ENCODE peak calls at places on chromosomes 1 and 21, in seven cellular contexts. N is SJSA1; X is HCT116; G is mammary epithelial cell; L is CD4-positive, CD25-positive, alpha-beta regulatory T cell; M is sigmoid colon; B is ascending aorta. R is an unnamed sample.

GRCh38 chr1:156378557-156378956 is 9.5 kb downstream of the RHBG start:
- DNase-seq in B (no peak), L (no peak), N (no peak), M (no peak), X (no peak), G (no peak), R (no peak)

GRCh38 chr1:214720561-214720960 is 117.6 kb downstream of the CENPF start:
- DNase-seq in M (no peak), X (no peak), L (no peak), G (no peak), B (no peak), N (no peak), R (no peak)

GRCh38 chr1:153610334-153611023 is 2.5 kb downstream of the S100A16 start:
- DNase-seq in M (no peak), B (no peak), L (no peak), N (no peak), X (no peak), G (peak; percentile 82), R (no peak)

GRCh38 chr1:60427194-60427593 is 353.6 kb upstream of the C1orf87 start:
- DNase-seq in M (no peak), X (no peak), B (no peak), G (no peak), N (no peak), L (no peak), R (no peak)

GRCh38 chr1:59743324-59744108 is 71.2 kb upstream of the HOOK1 start:
- DNase-seq in N (peak; percentile 38), X (no peak), L (no peak), M (no peak), G (no peak), B (no peak), R (no peak)

GRCh38 chr1:9753121-9753531 is 70.6 kb downstream of the CLSTN1 start:
- DNase-seq in N (no peak), B (peak; percentile 76), X (no peak), G (peak; percentile 66), L (no peak), M (no peak), R (no peak)

GRCh38 chr21:17580319-17580718 is 32.4 kb downstream of the BTG3 start:
- DNase-seq in N (no peak), X (no peak), M (no peak), L (no peak), G (no peak), B (no peak), R (no peak)

GRCh38 chr1:37734629-37735591 is 30.0 kb downstream of the EPHA10 start:
- DNase-seq in B (no peak), X (no peak), N (no peak), L (no peak), G (no peak), M (no peak), R (no peak)

GRCh38 chr1:91929246-91929645 is 20.0 kb upstream of the BRDT start:
- DNase-seq in B (no peak), L (no peak), G (no peak), N (no peak), M (no peak), X (no peak), R (no peak)

GRCh38 chr1:62912028-62912638 is 128.2 kb downstream of the ATG4C start:
- DNase-seq in X (no peak), G (peak; percentile 9), B (no peak), M (no peak), N (no peak), L (no peak), R (no peak)

GRCh38 chr1:5430136-5430535 is 562.1 kb downstream of the NPHP4 start:
- DNase-seq in N (no peak), G (no peak), M (no peak), B (no peak), L (no peak), X (no peak), R (no peak)

GRCh38 chr1:5428391-5428790 is 563.8 kb downstream of the NPHP4 start:
- DNase-seq in L (no peak), N (no peak), X (no peak), G (no peak), M (no peak), B (no peak), R (no peak)

GRCh38 chr1:5436808-5437207 is 555.4 kb downstream of the NPHP4 start:
- DNase-seq in N (no peak), B (no peak), G (no peak), X (no peak), L (no peak), M (no peak), R (no peak)

GRCh38 chr1:5430911-5431310 is 561.3 kb downstream of the NPHP4 start:
- DNase-seq in B (no peak), N (no peak), M (no peak), L (no peak), X (no peak), G (no peak), R (no peak)

DNA sequence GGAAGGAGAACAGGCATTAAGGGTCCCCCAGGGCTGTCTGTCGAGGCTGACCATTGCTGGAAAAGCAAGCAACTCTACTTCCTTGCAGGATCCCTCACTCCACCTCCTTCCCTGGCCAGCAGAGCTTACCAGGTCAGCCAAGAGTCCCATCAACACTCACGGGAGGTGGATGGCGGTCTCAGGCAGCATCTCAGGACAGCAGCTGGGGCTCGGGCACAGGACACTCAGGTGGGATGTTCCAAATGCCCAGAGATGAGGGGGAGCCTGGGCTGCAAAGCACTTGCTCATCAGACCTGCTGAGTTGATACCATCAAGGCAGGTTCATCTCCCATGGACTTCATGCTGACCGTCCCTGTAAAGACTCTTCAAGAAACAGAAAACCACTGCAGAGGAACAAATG is 559.8 kb downstream of the NPHP4 start:
- DNase-seq in G (no peak), B (no peak), L (no peak), N (no peak), X (no peak), M (no peak), R (no peak)
- H3K9me3 ChIP-seq in G (peaks cover 12% of the 10 kb centered on the region), B (no peaks in the 10 kb centered on the region), L (no peaks in the 10 kb centered on the region), N (peaks cover 13% of the 10 kb centered on the region), X (no peaks in the 10 kb centered on the region), M (no peaks in the 10 kb centered on the region), R (peaks cover 2% of the 10 kb centered on the region)

GRCh38 chr1:152411846-152412245 is 2.2 kb downstream of the CRNN start:
- DNase-seq in N (no peak), G (no peak), M (no peak), B (no peak), L (no peak), X (no peak), R (no peak)

GRCh38 chr1:152410028-152410427 is 4.0 kb downstream of the CRNN start:
- DNase-seq in M (no peak), L (no peak), X (no peak), N (no peak), G (no peak), B (no peak), R (no peak)

GRCh38 chr1:152408664-152409063 is 5.4 kb downstream of the CRNN start:
- DNase-seq in L (no peak), G (no peak), X (no peak), B (no peak), M (no peak), N (no peak), R (no peak)

GRCh38 chr1:152410599-152410998 is 3.5 kb downstream of the CRNN start:
- DNase-seq in N (peak; percentile 92), X (no peak), B (no peak), L (no peak), G (no peak), M (no peak), R (no peak)

GRCh38 chr1:152411144-152411543 is 2.9 kb downstream of the CRNN start:
- DNase-seq in L (no peak), G (no peak), N (no peak), X (no peak), M (peak; percentile 73), B (no peak), R (no peak)
- H3K9me3 ChIP-seq in L (no peaks in the 10 kb centered on the region), G (no peaks in the 10 kb centered on the region), N (no peaks in the 10 kb centered on the region), X (no peaks in the 10 kb centered on the region), M (no peaks in the 10 kb centered on the region), B (no peaks in the 10 kb centered on the region), R (no peaks in the 10 kb centered on the region)

GRCh38 chr1:197080323-197080722 is 13.3 kb upstream of the F13B start:
- DNase-seq in N (no peak), L (no peak), X (no peak), B (no peak), G (no peak), M (no peak), R (no peak)
- H3K9me3 ChIP-seq in N (peaks cover 10% of the 10 kb centered on the region), L (peaks cover 20% of the 10 kb centered on the region), X (no peaks in the 10 kb centered on the region), B (no peaks in the 10 kb centered on the region), G (peaks cover 6% of the 10 kb centered on the region), M (peaks cover 3% of the 10 kb centered on the region), R (no peaks in the 10 kb centered on the region)

DNA sequence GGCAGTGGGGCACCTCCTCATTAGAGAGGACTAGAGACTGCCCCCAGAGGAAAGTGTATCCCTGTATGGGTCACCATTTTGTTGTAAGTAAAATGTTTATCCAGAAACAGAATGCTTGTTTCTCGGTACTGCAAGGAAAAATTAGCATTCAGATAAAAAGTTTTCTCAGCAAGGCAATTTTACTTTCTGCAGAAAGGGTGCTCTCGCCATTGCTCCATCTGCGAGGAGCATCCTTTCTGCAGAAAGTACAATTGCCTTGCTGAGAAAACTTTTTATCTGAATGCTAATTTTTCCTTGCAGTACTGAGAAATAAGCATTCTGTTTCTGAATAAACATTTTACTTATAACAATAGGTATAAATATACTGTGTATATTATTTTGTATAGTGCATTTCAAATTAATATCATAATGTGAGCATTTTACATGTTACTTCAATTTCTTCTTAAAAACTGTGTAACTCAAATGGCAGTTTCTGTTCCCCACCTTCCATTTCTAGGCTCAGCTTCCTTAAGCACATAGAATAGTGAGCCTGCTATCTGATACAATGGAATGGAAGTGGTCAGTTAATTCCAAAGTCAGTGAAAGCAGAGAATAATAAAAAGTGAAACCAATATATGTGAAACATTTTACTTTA is 76.5 kb upstream of the DESI2 start:
- DNase-seq in L (no peak), B (no peak), X (no peak), N (no peak), G (no peak), M (no peak), R (no peak)
- H3K9me3 ChIP-seq in L (peaks cover 51% of the 10 kb centered on the region), B (peaks cover 46% of the 10 kb centered on the region), X (peaks cover 27% of the 10 kb centered on the region), N (peaks cover 26% of the 10 kb centered on the region), G (peaks cover 33% of the 10 kb centered on the region), M (peaks cover 34% of the 10 kb centered on the region), R (peaks cover 5% of the 10 kb centered on the region)

DNA sequence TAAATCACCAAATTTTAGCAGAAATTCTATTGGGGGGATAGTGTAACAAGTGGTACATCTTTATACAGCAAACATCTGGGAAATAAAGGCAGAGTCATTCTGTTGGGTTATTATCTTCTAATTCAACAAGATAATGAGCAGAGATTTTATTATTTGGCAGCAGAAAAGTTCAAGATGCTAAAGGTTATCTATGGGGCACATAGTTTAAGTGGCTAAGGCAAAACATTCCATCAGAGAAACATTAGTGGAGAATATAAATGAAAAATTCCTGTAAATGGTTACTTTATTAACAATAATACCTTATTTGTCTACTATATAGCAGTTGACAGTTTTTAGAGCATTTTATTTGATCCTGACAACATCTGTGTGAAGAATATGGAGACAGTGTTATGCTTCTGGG is 815.7 kb downstream of the NCAM2 start:
- DNase-seq in M (no peak), X (no peak), G (no peak), N (no peak), B (no peak), L (no peak), R (no peak)
- H3K9me3 ChIP-seq in M (no peaks in the 10 kb centered on the region), X (no peaks in the 10 kb centered on the region), G (peaks cover 19% of the 10 kb centered on the region), N (peaks cover 2% of the 10 kb centered on the region), B (no peaks in the 10 kb centered on the region), L (peaks cover 6% of the 10 kb centered on the region), R (no peaks in the 10 kb centered on the region)

R was measured in T-helper 17 cell.